ENCODE peak calls at places on chromosomes 12 and 14, in six cellular contexts. B is left ventricle myocardium inferior, J is BE2C, U is A673, E is bronchial epithelial cell, L is brain microvascular endothelial cell. R is an unnamed sample.

GRCh38 chr14:103597623-103598372 is 31.2 kb upstream of the KLC1 start:
- DNase-seq in B (peak; percentile 25), J (peak; percentile 57), U (peak; percentile 70), E (peak; percentile 85), L (peak; percentile 89), R (no peak)

GRCh38 chr12:110531741-110532333 is 29.7 kb downstream of the RAD9B start:
- DNase-seq in B (no peak), J (no peak), U (peak; percentile 55), E (peak; percentile 18), L (no peak), R (no peak)

GRCh38 chr12:69254046-69254445 is 14.7 kb downstream of the CPSF6 start:
- DNase-seq in B (no peak), J (no peak), U (peak; percentile 63), E (peak; percentile 63), L (no peak), R (peak; percentile 42)

GRCh38 chr12:64392221-64392620 is 1.7 kb upstream of the C12orf56 start:
- DNase-seq in B (no peak), J (peak; percentile 14), U (peak; percentile 57), E (peak; percentile 56), L (peak; percentile 64), R (no peak)

GRCh38 chr12:32107376-32108267 is 975 bp downstream of the BICD1 start:
- DNase-seq in B (no peak), J (peak; percentile 19), U (peak; percentile 42), E (peak; percentile 82), L (peak; percentile 68), R (peak; percentile 31)

GRCh38 chr12:75011120-75011519 is 198.5 kb downstream of the KCNC2 start:
- DNase-seq in B (no peak), J (no peak), U (peak; percentile 2), E (peak; percentile 38), L (no peak), R (no peak)

GRCh38 chr12:131756441-131756840 is 45.6 kb downstream of the SFSWAP start:
- DNase-seq in B (no peak), J (no peak), U (no peak), E (no peak), L (no peak), R (no peak)

GRCh38 chr12:28108599-28108998 is 81.7 kb upstream of the CCDC91 start:
- DNase-seq in B (no peak), J (no peak), U (no peak), E (no peak), L (peak; percentile 66), R (no peak)

GRCh38 chr14:94021416-94022157 is 4.6 kb upstream of the OTUB2 start:
- DNase-seq in B (peak; percentile 3), J (no peak), U (no peak), E (no peak), L (no peak), R (no peak)

GRCh38 chr12:131424270-131424669 is 286.6 kb upstream of the SFSWAP start:
- DNase-seq in B (no peak), J (no peak), U (no peak), E (no peak), L (no peak), R (no peak)

GRCh38 chr12:45131506-45131905 is 80.6 kb upstream of the DBX2 start:
- DNase-seq in B (no peak), J (no peak), U (no peak), E (no peak), L (no peak), R (no peak)

GRCh38 chr12:49108958-49109404 is 1.7 kb downstream of the LMBR1L start:
- DNase-seq in B (peak; percentile 50), J (no peak), U (no peak), E (no peak), L (no peak), R (no peak)

GRCh38 chr12:69266045-69266635 is 26.8 kb downstream of the CPSF6 start:
- DNase-seq in B (no peak), J (no peak), U (no peak), E (peak; percentile 90), L (peak; percentile 16), R (no peak)

GRCh38 chr12:114166360-114166759 is 200.2 kb upstream of the RBM19 start:
- DNase-seq in B (no peak), J (peak; percentile 47), U (peak; percentile 53), E (no peak), L (no peak), R (peak; percentile 34)

GRCh38 chr14:93430889-93431670 is at the start of gene UNC79:
- DNase-seq in B (no peak), J (peak; percentile 89), U (peak; percentile 49), E (no peak), L (peak; percentile 1), R (peak; percentile 80)

GRCh38 chr12:113929312-113929989 is 36.7 kb downstream of the RBM19 start:
- DNase-seq in B (no peak), J (no peak), U (no peak), E (no peak), L (no peak), R (no peak)

GRCh38 chr14:52553002-52553670 is 500 bp downstream of the GPR137C start:
- DNase-seq in B (peak; percentile 25), J (peak; percentile 68), U (peak; percentile 46), E (no peak), L (no peak), R (no peak)

GRCh38 chr14:95527392-95528002 is 7.4 kb upstream of the GLRX5 start:
- DNase-seq in B (no peak), J (peak; percentile 56), U (peak; percentile 68), E (peak; percentile 54), L (peak; percentile 72), R (peak; percentile 59)

GRCh38 chr14:88225721-88226120 is 97.3 kb downstream of the KCNK10 start:
- DNase-seq in B (no peak), J (no peak), U (no peak), E (no peak), L (no peak), R (no peak)

GRCh38 chr12:50006754-50007442 is 18.4 kb downstream of the RACGAP1 start:
- DNase-seq in B (no peak), J (no peak), U (no peak), E (peak; percentile 15), L (no peak), R (no peak)

GRCh38 chr12:13702401-13702800 is 279.0 kb downstream of the GRIN2B start:
- DNase-seq in B (no peak), J (no peak), U (peak; percentile 60), E (no peak), L (no peak), R (no peak)

GRCh38 chr12:110935588-110935987 is 15.2 kb upstream of the MYL2 start:
- DNase-seq in B (no peak), J (no peak), U (no peak), E (peak; percentile 34), L (no peak), R (no peak)

GRCh38 chr12:104064842-104065441 is 611 bp downstream of the HCFC2 start:
- DNase-seq in B (peak; percentile 27), J (peak; percentile 21), U (no peak), E (no peak), L (no peak), R (peak; percentile 34)

GRCh38 chr12:3816266-3816665 is 56.9 kb downstream of the PARP11 start:
- DNase-seq in B (no peak), J (no peak), U (no peak), E (no peak), L (no peak), R (no peak)

GRCh38 chr14:42665083-42665482 is 1058.4 kb downstream of the LRFN5 start:
- DNase-seq in B (no peak), J (no peak), U (peak; percentile 16), E (peak; percentile 0), L (no peak), R (no peak)

GRCh38 chr12:96236221-96236822 is 42.1 kb downstream of the ELK3 start:
- DNase-seq in B (peak; percentile 50), J (no peak), U (no peak), E (no peak), L (peak; percentile 40), R (no peak)

GRCh38 chr12:119710941-119711551 is 43.1 kb downstream of the PRKAB1 start:
- DNase-seq in B (no peak), J (no peak), U (no peak), E (peak; percentile 79), L (no peak), R (no peak)

GRCh38 chr12:119700078-119700477 is 32.1 kb downstream of the PRKAB1 start:
- DNase-seq in B (no peak), J (no peak), U (no peak), E (no peak), L (no peak), R (no peak)

GRCh38 chr12:119710374-119710773 is 42.4 kb downstream of the PRKAB1 start:
- DNase-seq in B (no peak), J (no peak), U (no peak), E (peak; percentile 84), L (no peak), R (no peak)

GRCh38 chr12:119704065-119704747 is 36.3 kb downstream of the PRKAB1 start:
- DNase-seq in B (peak; percentile 55), J (no peak), U (no peak), E (no peak), L (peak; percentile 42), R (no peak)

GRCh38 chr12:119705182-119705581 is 37.2 kb downstream of the PRKAB1 start:
- DNase-seq in B (no peak), J (no peak), U (no peak), E (no peak), L (no peak), R (peak; percentile 54)
- H3K36me3 ChIP-seq in B (no peaks in the 10 kb centered on the region), J (peaks cover 47% of the 10 kb centered on the region), U (peaks cover 27% of the 10 kb centered on the region), E (peaks cover 1% of the 10 kb centered on the region), L (no peaks in the 10 kb centered on the region), R (peaks cover 12% of the 10 kb centered on the region)

GRCh38 chr12:9109213-9109522 is 6.6 kb downstream of the A2M start:
- DNase-seq in B (no peak), J (no peak), U (no peak), E (no peak), L (no peak), R (no peak)

GRCh38 chr12:9106610-9107541 is 8.8 kb downstream of the A2M start:
- DNase-seq in B (no peak), J (no peak), U (no peak), E (no peak), L (no peak), R (no peak)

GRCh38 chr12:9108504-9109212 is 7.1 kb downstream of the A2M start:
- DNase-seq in B (no peak), J (no peak), U (no peak), E (no peak), L (no peak), R (no peak)

GRCh38 chr12:9106067-9106466 is 9.7 kb downstream of the A2M start:
- DNase-seq in B (no peak), J (no peak), U (no peak), E (no peak), L (no peak), R (no peak)

DNA sequence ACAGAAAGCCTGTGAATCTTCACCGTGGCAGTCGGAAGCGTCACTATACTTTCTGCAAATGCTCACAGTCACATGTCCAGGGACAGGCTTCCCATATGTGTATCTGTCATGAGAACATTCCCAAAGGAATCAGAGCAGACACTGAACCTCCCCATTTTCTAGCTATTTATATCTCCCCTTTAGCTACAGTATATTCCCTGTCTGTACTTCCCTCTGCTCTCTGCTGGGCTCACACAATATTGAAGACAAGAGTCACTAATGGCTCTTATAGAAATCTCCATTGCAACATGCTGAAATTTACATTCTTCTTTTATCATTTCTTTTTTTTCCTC is 8.2 kb downstream of the A2M start:
- DNase-seq in B (no peak), J (no peak), U (no peak), E (no peak), L (no peak), R (no peak)
- H3K36me3 ChIP-seq in B (peaks cover 98% of the 10 kb centered on the region), J (no peaks in the 10 kb centered on the region), U (no peaks in the 10 kb centered on the region), E (no peaks in the 10 kb centered on the region), L (no peaks in the 10 kb centered on the region), R (no peaks in the 10 kb centered on the region)

GRCh38 chr12:107468182-107468581 is 217.4 kb upstream of the PWP1 start:
- DNase-seq in B (no peak), J (no peak), U (no peak), E (no peak), L (no peak), R (no peak)
- H3K36me3 ChIP-seq in B (no peaks in the 10 kb centered on the region), J (no peaks in the 10 kb centered on the region), U (no peaks in the 10 kb centered on the region), E (no peaks in the 10 kb centered on the region), L (no peaks in the 10 kb centered on the region), R (no peaks in the 10 kb centered on the region)

GRCh38 chr12:132801741-132802140 is 26.9 kb downstream of the GOLGA3 start:
- DNase-seq in B (no peak), J (no peak), U (no peak), E (no peak), L (no peak), R (no peak)
- H3K36me3 ChIP-seq in B (peaks cover 92% of the 10 kb centered on the region), J (peaks cover 72% of the 10 kb centered on the region), U (peaks cover 60% of the 10 kb centered on the region), E (peaks cover 35% of the 10 kb centered on the region), L (peaks cover 76% of the 10 kb centered on the region), R (peaks cover 46% of the 10 kb centered on the region)